ENCODE peak calls at places on chromosomes 3 and 15, in eight cellular contexts. C is GM12891, G is HepG2, A is esophagus muscularis mucosa, I is transverse colon, X is HL-60, M is endothelial cell of umbilical vein, F is sigmoid colon. D is an unnamed sample.

GRCh38 chr15:90664650-90665287 is 52.4 kb upstream of the BLM start:
- DNase-seq in I (peak), X (no peak), A (no peak), F (peak), G (peak), C (no peak), M (peak), D (no peak)

GRCh38 chr15:91589360-91589759 is 264.1 kb upstream of the SLCO3A1 start:
- DNase-seq in X (no peak), F (no peak), A (no peak), G (peak), I (no peak), C (no peak), M (no peak), D (no peak)

GRCh38 chr3:136750209-136750921 is 1.8 kb downstream of the STAG1 start:
- DNase-seq in X (peak), G (peak), M (peak), C (no peak), A (no peak), F (no peak), I (no peak), D (no peak)

GRCh38 chr15:99148851-99149276 is 44.0 kb downstream of the SYNM start:
- DNase-seq in M (peak), X (no peak), F (peak), C (no peak), G (no peak), I (no peak), A (no peak), D (no peak)

GRCh38 chr15:59166601-59167265 is 39.9 kb upstream of the LDHAL6B start:
- DNase-seq in I (no peak), G (no peak), X (no peak), A (no peak), C (no peak), M (peak), F (no peak), D (no peak)

GRCh38 chr15:56980474-56980873 is 62.0 kb downstream of the TCF12 start:
- DNase-seq in X (no peak), A (no peak), F (no peak), M (no peak), G (no peak), I (no peak), C (no peak), D (no peak)

GRCh38 chr3:63528325-63529000 is 124.0 kb upstream of the SNTN start:
- DNase-seq in G (no peak), C (no peak), M (no peak), F (no peak), A (no peak), I (no peak), X (no peak), D (no peak)

GRCh38 chr15:44435893-44436667 is 8.7 kb downstream of the CTDSPL2 start:
- DNase-seq in I (no peak), A (no peak), F (no peak), M (peak), G (no peak), C (no peak), X (no peak), D (no peak)

GRCh38 chr3:109545746-109546145 is 208.4 kb upstream of the DPPA4 start:
- DNase-seq in M (no peak), F (no peak), C (no peak), G (no peak), X (no peak), I (no peak), A (no peak), D (no peak)

GRCh38 chr3:128360705-128361271 is 105.9 kb downstream of the DNAJB8 start:
- DNase-seq in C (no peak), X (no peak), M (peak), F (no peak), A (no peak), I (no peak), G (peak), D (no peak)

GRCh38 chr3:159804726-159805410 is 183.8 kb upstream of the IL12A start:
- DNase-seq in I (peak), M (peak), G (peak), A (peak), F (peak), X (peak), C (peak), D (peak)

GRCh38 chr15:94036156-94036555 is 195.2 kb upstream of the MCTP2 start:
- DNase-seq in F (no peak), A (no peak), X (no peak), C (no peak), G (no peak), M (no peak), I (no peak), D (no peak)

GRCh38 chr3:48966876-48967361 is 23.1 kb upstream of the P4HTM start:
- DNase-seq in C (no peak), A (no peak), X (no peak), M (no peak), F (no peak), G (no peak), I (peak), D (no peak)

GRCh38 chr3:40129510-40129909 is 180.0 kb upstream of the EIF1B start:
- DNase-seq in F (no peak), G (no peak), C (no peak), I (no peak), A (no peak), X (no peak), M (no peak), D (no peak)

GRCh38 chr15:80423215-80423614 is 19.0 kb downstream of the ARNT2 start:
- DNase-seq in G (no peak), C (no peak), X (no peak), A (no peak), M (no peak), I (no peak), F (no peak), D (no peak)

GRCh38 chr3:31532587-31533168 is at the start of gene STT3B:
- DNase-seq in M (no peak), G (peak), I (peak), F (peak), X (peak), A (peak), C (peak), D (peak)

DNA sequence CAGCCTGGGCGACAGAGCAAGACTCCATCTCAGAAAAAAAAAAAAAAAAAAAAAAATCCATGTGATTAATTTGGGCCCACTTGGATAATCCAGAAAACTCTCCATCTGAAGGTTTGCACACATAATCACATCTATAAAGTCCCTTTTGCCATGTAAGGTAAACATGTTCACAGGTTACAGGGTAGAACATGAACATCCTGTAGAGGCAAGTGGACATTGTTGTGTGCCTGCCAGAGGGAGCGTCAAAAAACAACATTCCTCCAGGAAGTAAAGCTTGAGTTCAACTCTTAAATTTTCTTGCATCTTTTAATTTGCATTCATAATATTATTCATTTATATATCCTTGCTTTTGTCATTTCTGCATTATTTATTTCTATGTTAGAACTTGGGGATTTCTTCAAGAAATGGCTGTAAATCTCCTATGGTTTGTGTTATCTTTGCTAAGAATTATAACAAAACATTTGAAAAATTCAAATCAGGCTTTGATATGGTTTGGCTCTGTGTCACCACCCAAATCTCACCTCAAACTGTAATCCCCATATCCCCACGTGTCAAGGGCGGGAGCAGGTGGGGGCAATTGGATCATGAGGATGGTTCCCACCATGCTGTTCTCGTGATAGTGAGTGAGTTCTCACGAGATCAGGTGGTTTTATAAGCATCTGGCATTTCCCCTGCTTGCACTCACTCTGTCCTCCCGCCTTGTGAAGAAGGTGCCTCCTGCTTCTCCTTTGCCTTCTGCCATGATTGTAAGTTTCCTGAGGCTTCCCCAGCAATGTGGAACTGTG is 11.3 kb upstream of the TTBK2 start:
- DNase-seq in I (no peak), F (no peak), X (no peak), M (no peak), G (no peak), C (no peak), A (no peak), D (no peak)
- TF ChIP-seq POLR2AphosphoS5 in I (no peak), F (no peak), X (no peak), M (no peak), G (no peak), C (no peak), A (no peak), D (no peak)

GRCh38 chr3:183386651-183387050 is 41.8 kb downstream of the MCF2L2 start:
- DNase-seq in C (no peak), I (no peak), A (no peak), G (no peak), M (no peak), F (no peak), X (no peak), D (no peak)
- TF ChIP-seq POLR2AphosphoS5 in C (no peak), I (no peak), A (no peak), G (no peak), M (no peak), F (no peak), X (no peak), D (no peak)

GRCh38 chr3:170145278-170145677 is 36.3 kb downstream of the PHC3 start:
- DNase-seq in G (no peak), F (no peak), A (no peak), X (no peak), M (no peak), I (no peak), C (no peak), D (no peak)
- TF ChIP-seq POLR2AphosphoS5 in G (no peak), F (no peak), A (no peak), X (no peak), M (no peak), I (no peak), C (no peak), D (no peak)

GRCh38 chr3:9222049-9222448 is 27.4 kb downstream of the SRGAP3 start:
- DNase-seq in F (peak), A (no peak), M (no peak), I (no peak), C (no peak), X (no peak), G (no peak), D (no peak)
- TF ChIP-seq POLR2AphosphoS5 in F (no peak), A (no peak), M (no peak), I (no peak), C (no peak), X (no peak), G (no peak), D (no peak)

GRCh38 chr3:187743195-187744141 is 1.8 kb downstream of the BCL6 start:
- DNase-seq in M (peak), I (peak), X (peak), G (no peak), C (no peak), F (peak), A (peak), D (peak)
- TF ChIP-seq POLR2AphosphoS5 in M (no peak), I (peak), X (no peak), G (no peak), C (no peak), F (peak), A (no peak), D (peak)

GRCh38 chr15:66619152-66619903 is 53.5 kb upstream of the LCTL start:
- DNase-seq in G (peak), A (no peak), I (peak), M (peak), F (peak), C (peak), X (peak), D (peak)

GRCh38 chr15:66620744-66621344 is 55.0 kb upstream of the LCTL start:
- DNase-seq in M (no peak), C (no peak), G (no peak), F (no peak), A (no peak), X (no peak), I (no peak), D (no peak)

GRCh38 chr15:66622677-66623076 is 56.9 kb upstream of the LCTL start:
- DNase-seq in C (no peak), G (no peak), X (peak), I (peak), M (no peak), F (no peak), A (no peak), D (no peak)

GRCh38 chr15:66623801-66624453 is 58.1 kb upstream of the LCTL start:
- DNase-seq in X (no peak), F (no peak), A (no peak), C (no peak), I (no peak), M (no peak), G (no peak), D (no peak)

GRCh38 chr15:66621491-66622467 is 56.0 kb upstream of the LCTL start:
- DNase-seq in X (no peak), C (no peak), I (no peak), G (no peak), F (no peak), A (no peak), M (no peak), D (no peak)
- TF ChIP-seq POLR2AphosphoS5 in X (no peak), C (no peak), I (no peak), G (no peak), F (no peak), A (no peak), M (no peak), D (no peak)

GRCh38 chr3:68985391-68985790 is 28.1 kb downstream of the EOGT start:
- DNase-seq in X (no peak), F (no peak), A (no peak), C (no peak), M (no peak), G (no peak), I (no peak), D (no peak)

GRCh38 chr3:68987322-68987721 is 26.2 kb downstream of the EOGT start:
- DNase-seq in F (no peak), X (no peak), I (no peak), G (no peak), C (no peak), A (no peak), M (no peak), D (no peak)

GRCh38 chr3:68986496-68987208 is 26.8 kb downstream of the EOGT start:
- DNase-seq in C (no peak), A (peak), M (no peak), F (no peak), G (no peak), I (no peak), X (no peak), D (no peak)

GRCh38 chr3:68988740-68989139 is 24.7 kb downstream of the EOGT start:
- DNase-seq in X (no peak), F (no peak), M (peak), G (no peak), C (no peak), A (no peak), I (no peak), D (no peak)

DNA sequence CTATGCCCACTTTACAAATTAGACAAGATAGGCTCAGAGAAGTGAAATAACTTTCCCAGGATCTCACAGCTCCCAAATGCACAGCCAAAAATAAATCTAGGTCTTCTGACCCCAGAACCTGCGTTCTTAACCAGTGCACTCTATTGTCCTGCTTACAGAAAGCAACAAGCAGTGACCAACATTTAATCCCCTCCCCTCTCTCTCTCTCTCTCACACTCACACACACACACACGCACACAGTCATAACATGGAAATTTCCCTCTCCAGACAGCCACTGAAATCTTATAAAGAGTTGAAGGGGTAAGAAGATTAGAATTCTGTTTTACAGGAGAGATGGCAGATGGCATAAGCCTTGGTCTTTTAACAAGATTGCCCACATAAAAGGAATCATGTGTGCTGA is 29.5 kb downstream of the EOGT start:
- DNase-seq in A (peak), X (no peak), G (no peak), I (no peak), C (no peak), F (no peak), M (no peak), D (no peak)
- TF ChIP-seq POLR2AphosphoS5 in A (no peak), X (no peak), G (no peak), I (no peak), C (no peak), F (no peak), M (no peak), D (no peak)

D was measured in stomach.